ENCODE peak calls at places on chromosomes 2 and 18, in four cellular contexts. E is sigmoid colon, D is right lobe of liver, P is hypothalamus. L is an unnamed sample.

GRCh38 chr2:40369619-40370397 is 82.1 kb downstream of the SLC8A1 start:
- DNase-seq in E (no peak), D (no peak), P (no peak), L (no peak)

GRCh38 chr2:30234180-30234971 is 3.0 kb downstream of the LBH start:
- DNase-seq in E (peak; percentile 77), D (no peak), P (no peak), L (no peak)

GRCh38 chr18:39389800-39390379 is 1824.3 kb upstream of the CELF4 start:
- DNase-seq in E (no peak), D (no peak), P (no peak), L (no peak)

GRCh38 chr2:85705680-85706039 is 11.5 kb downstream of the GNLY start:
- DNase-seq in E (peak; percentile 85), D (no peak), P (no peak), L (no peak)

GRCh38 chr2:106095478-106096392 is 98.4 kb downstream of the UXS1 start:
- DNase-seq in E (no peak), D (no peak), P (no peak), L (no peak)

GRCh38 chr18:35888329-35888728 is 84.2 kb upstream of the RMP24 start:
- DNase-seq in E (no peak), D (no peak), P (no peak), L (no peak)

GRCh38 chr2:159145745-159146359 is 140.7 kb downstream of the WDSUB1 start:
- DNase-seq in E (no peak), D (no peak), P (no peak), L (no peak)

GRCh38 chr18:66734451-66734850 is 130.6 kb upstream of the CDH19 start:
- DNase-seq in E (no peak), D (no peak), P (no peak), L (no peak)

GRCh38 chr2:121237980-121238665 is 46.9 kb downstream of the TFCP2L1 start:
- DNase-seq in E (no peak), D (peak; percentile 33), P (no peak), L (no peak)

GRCh38 chr2:149307014-149307413 is 23.4 kb upstream of the LYPD6 start:
- DNase-seq in E (no peak), D (no peak), P (no peak), L (no peak)

GRCh38 chr2:206989306-206989705 is 50.0 kb downstream of the CPO start:
- DNase-seq in E (no peak), D (peak; percentile 57), P (no peak), L (peak; percentile 23)

GRCh38 chr18:79794851-79795250 is 2.9 kb upstream of the KCNG2 start:
- DNase-seq in E (peak; percentile 41), D (no peak), P (no peak), L (no peak)

GRCh38 chr18:57134564-57135211 is 12.2 kb upstream of the BOD1L2 start:
- DNase-seq in E (no peak), D (no peak), P (no peak), L (no peak)

GRCh38 chr2:138035597-138036217 is 71.4 kb downstream of the HNMT start:
- DNase-seq in E (no peak), D (no peak), P (no peak), L (no peak)

GRCh38 chr2:51971136-51971535 is 939.2 kb upstream of the NRXN1 start:
- DNase-seq in E (no peak), D (no peak), P (no peak), L (no peak)

GRCh38 chr2:43184339-43184895 is 42.0 kb downstream of the ZFP36L2 start:
- DNase-seq in E (no peak), D (no peak), P (no peak), L (no peak)

GRCh38 chr2:122263746-122264145 is 508.3 kb downstream of the TSN start:
- DNase-seq in E (no peak), D (no peak), P (no peak), L (no peak)